ENCODE peak calls at places on chromosomes 12 and 14, in five cellular contexts. I is NCI-H2029, Q is G401, H is K562, Z is posterior cingulate gyrus. M is an unnamed sample.

GRCh38 chr12:95674631-95675030 is 115.9 kb downstream of the NTN4 start:
- DNase-seq in Z (no peak), Q (no peak), H (no peak), I (peak; percentile 94), M (peak; percentile 21)

GRCh38 chr12:15534322-15534721 is 212.0 kb downstream of the PTPRO start:
- DNase-seq in I (no peak), Z (no peak), H (no peak), Q (no peak), M (peak; percentile 45)

GRCh38 chr12:57213763-57214397 is 2.7 kb upstream of the NXPH4 start:
- DNase-seq in Z (no peak), H (no peak), Q (no peak), I (no peak), M (no peak)

GRCh38 chr14:92464716-92465115 is 48.9 kb upstream of the RIN3 start:
- DNase-seq in Z (no peak), H (no peak), Q (no peak), I (no peak), M (no peak)

GRCh38 chr12:78555802-78556201 is 308.8 kb upstream of the SYT1 start:
- DNase-seq in I (no peak), Q (no peak), H (no peak), Z (no peak), M (no peak)

GRCh38 chr14:59870277-59871165 is at the start of gene RTN1:
- DNase-seq in H (peak; percentile 7), Q (peak; percentile 89), Z (peak; percentile 68), I (peak; percentile 38), M (peak; percentile 93)

GRCh38 chr12:117262749-117263148 is 72.5 kb upstream of the FBXO21 start:
- DNase-seq in Q (no peak), H (no peak), Z (no peak), I (no peak), M (no peak)

GRCh38 chr14:59265808-59266207 is 77.3 kb downstream of the DAAM1 start:
- DNase-seq in Q (no peak), Z (no peak), I (no peak), H (no peak), M (no peak)

GRCh38 chr12:53235164-53235563 is 3.2 kb upstream of the RARG start:
- DNase-seq in Z (no peak), I (no peak), Q (no peak), H (no peak), M (no peak)

GRCh38 chr14:99865408-99865807 is 72.2 kb downstream of the EML1 start:
- DNase-seq in H (no peak), I (no peak), Q (no peak), Z (no peak), M (no peak)

GRCh38 chr12:27455589-27455988 is 9.1 kb downstream of the SMCO2 start:
- DNase-seq in Q (no peak), H (no peak), Z (no peak), I (no peak), M (no peak)

GRCh38 chr12:14396071-14396470 is 30.6 kb downstream of the ATF7IP start:
- DNase-seq in Q (peak; percentile 33), I (no peak), Z (no peak), H (no peak), M (no peak)

GRCh38 chr14:41607119-41607785 is 576 bp downstream of the LRFN5 start:
- DNase-seq in I (peak; percentile 25), H (no peak), Z (no peak), Q (peak; percentile 25), M (no peak)

GRCh38 chr14:76639606-76640272 is 121.5 kb upstream of the VASH1 start:
- DNase-seq in Z (no peak), Q (no peak), I (no peak), H (no peak), M (no peak)

GRCh38 chr14:95299271-95299670 is 20.4 kb downstream of the CLMN start:
- DNase-seq in Z (no peak), I (peak; percentile 20), Q (no peak), H (no peak), M (no peak)

GRCh38 chr14:103334644-103335603 is 887 bp downstream of the EIF5 start:
- DNase-seq in I (peak; percentile 12), Z (peak; percentile 64), H (peak; percentile 72), Q (no peak), M (peak; percentile 74)

GRCh38 chr14:76473381-76474263 is 97.7 kb downstream of the ESRRB start:
- DNase-seq in H (no peak), I (no peak), Q (peak; percentile 5), Z (no peak), M (no peak)

GRCh38 chr14:102949801-102950451 is 27.5 kb downstream of the AMN start:
- DNase-seq in H (no peak), Z (peak; percentile 72), I (peak; percentile 66), Q (peak; percentile 68), M (peak; percentile 91)

GRCh38 chr14:92613008-92613658 is 99.6 kb downstream of the RIN3 start:
- DNase-seq in I (no peak), Z (peak; percentile 32), Q (peak; percentile 4), H (peak; percentile 58), M (peak; percentile 26)

GRCh38 chr14:24283796-24284460 is 12.5 kb upstream of the RABGGTA start:
- DNase-seq in I (no peak), H (no peak), Q (no peak), Z (no peak), M (no peak)

GRCh38 chr12:6250343-6250742 is 50.1 kb downstream of the CD9 start:
- DNase-seq in Q (no peak), I (no peak), Z (no peak), H (no peak), M (no peak)

GRCh38 chr12:24230061-24230460 is 280.6 kb upstream of the SOX5 start:
- DNase-seq in Z (no peak), Q (no peak), I (no peak), H (no peak), M (no peak)

GRCh38 chr12:38384816-38385491 is 68.4 kb downstream of the ALG10B start:
- DNase-seq in I (no peak), H (no peak), Q (no peak), Z (no peak), M (no peak)

GRCh38 chr12:122336015-122336946 is 70.0 kb upstream of the VPS33A start:
- DNase-seq in Q (no peak), H (peak; percentile 49), I (peak; percentile 32), Z (no peak), M (no peak)

GRCh38 chr12:111251099-111251498 is 117.8 kb downstream of the PHETA1 start:
- DNase-seq in Q (no peak), I (no peak), H (no peak), Z (no peak), M (no peak)

GRCh38 chr12:15712823-15713663 is 76.1 kb downstream of the EPS8 start:
- DNase-seq in H (no peak), Z (no peak), I (no peak), Q (no peak), M (no peak)

GRCh38 chr14:49880267-49881064 is 12.4 kb upstream of the ARF6 start:
- DNase-seq in Q (peak; percentile 58), H (no peak), I (no peak), Z (no peak), M (no peak)